ENCODE peak calls at places on chromosomes 5 and 9, in four cellular contexts. One of them, this sample, is unnamed.

GRCh38 chr5:142960309-142960696 is 190.1 kb downstream of the ARHGAP26 start:
- DNase-seq in GM12878: no peak
- DNase-seq in CD4-positive, alpha-beta memory T cell: no peak
- DNase-seq in mesenchymal stem cell: peak
- DNase-seq in this sample: no peak

GRCh38 chr9:21267141-21267540 is 27.3 kb upstream of the IFNA14 start:
- DNase-seq in mesenchymal stem cell: no peak
- DNase-seq in CD4-positive, alpha-beta memory T cell: no peak
- DNase-seq in GM12878: no peak
- DNase-seq in this sample: no peak

GRCh38 chr5:57900356-57900944 is 417.8 kb upstream of the ACTBL2 start:
- DNase-seq in mesenchymal stem cell: no peak
- DNase-seq in CD4-positive, alpha-beta memory T cell: no peak
- DNase-seq in GM12878: no peak
- DNase-seq in this sample: no peak

GRCh38 chr5:78320461-78320860 is 26.0 kb upstream of the AP3B1 start:
- DNase-seq in CD4-positive, alpha-beta memory T cell: peak
- DNase-seq in mesenchymal stem cell: peak
- DNase-seq in GM12878: no peak
- DNase-seq in this sample: peak

GRCh38 chr5:61020415-61020814 is 75.4 kb downstream of the NDUFAF2 start:
- DNase-seq in mesenchymal stem cell: peak
- DNase-seq in GM12878: no peak
- DNase-seq in CD4-positive, alpha-beta memory T cell: no peak
- DNase-seq in this sample: no peak

GRCh38 chr9:71025728-71026127 is 95.7 kb downstream of the TRPM3 start:
- DNase-seq in GM12878: no peak
- DNase-seq in mesenchymal stem cell: no peak
- DNase-seq in CD4-positive, alpha-beta memory T cell: no peak
- DNase-seq in this sample: no peak

GRCh38 chr5:59099995-59100345 is 517.1 kb downstream of the RAB3C start:
- DNase-seq in GM12878: no peak
- DNase-seq in CD4-positive, alpha-beta memory T cell: no peak
- DNase-seq in mesenchymal stem cell: no peak
- DNase-seq in this sample: no peak

GRCh38 chr5:4129523-4129922 is 533.9 kb downstream of the IRX1 start:
- DNase-seq in mesenchymal stem cell: no peak
- DNase-seq in CD4-positive, alpha-beta memory T cell: no peak
- DNase-seq in GM12878: no peak
- DNase-seq in this sample: no peak

GRCh38 chr9:91047993-91048607 is 246.5 kb downstream of the SYK start:
- DNase-seq in GM12878: no peak
- DNase-seq in mesenchymal stem cell: peak
- DNase-seq in CD4-positive, alpha-beta memory T cell: no peak
- DNase-seq in this sample: peak

GRCh38 chr9:97706246-97706645 is 9.1 kb upstream of the XPA start:
- DNase-seq in mesenchymal stem cell: no peak
- DNase-seq in GM12878: no peak
- DNase-seq in CD4-positive, alpha-beta memory T cell: no peak
- DNase-seq in this sample: no peak

GRCh38 chr9:77865385-77865784 is 166.2 kb downstream of the GNAQ start:
- DNase-seq in mesenchymal stem cell: no peak
- DNase-seq in GM12878: no peak
- DNase-seq in CD4-positive, alpha-beta memory T cell: no peak
- DNase-seq in this sample: no peak

GRCh38 chr9:12702160-12702758 is 9.1 kb downstream of the TYRP1 start:
- DNase-seq in CD4-positive, alpha-beta memory T cell: no peak
- DNase-seq in mesenchymal stem cell: peak
- DNase-seq in GM12878: no peak
- DNase-seq in this sample: no peak

GRCh38 chr9:133253268-133253667 is 21.7 kb downstream of the ABO start:
- DNase-seq in GM12878: no peak
- DNase-seq in CD4-positive, alpha-beta memory T cell: no peak
- DNase-seq in mesenchymal stem cell: no peak
- DNase-seq in this sample: peak

GRCh38 chr5:181059297-181060230 is 19.5 kb downstream of the BTNL9 start:
- DNase-seq in mesenchymal stem cell: no peak
- DNase-seq in GM12878: no peak
- DNase-seq in CD4-positive, alpha-beta memory T cell: no peak
- DNase-seq in this sample: peak

GRCh38 chr9:133127340-133127981 is 6.4 kb upstream of the RALGDS start:
- DNase-seq in CD4-positive, alpha-beta memory T cell: peak
- DNase-seq in GM12878: no peak
- DNase-seq in mesenchymal stem cell: no peak
- DNase-seq in this sample: no peak

GRCh38 chr9:123662057-123662776 is 267.7 kb downstream of the DENND1A start:
- DNase-seq in GM12878: peak
- DNase-seq in mesenchymal stem cell: no peak
- DNase-seq in CD4-positive, alpha-beta memory T cell: no peak
- DNase-seq in this sample: no peak

GRCh38 chr5:141875795-141876627 is 2.2 kb downstream of the PCDH1 start:
- DNase-seq in CD4-positive, alpha-beta memory T cell: no peak
- DNase-seq in GM12878: no peak
- DNase-seq in mesenchymal stem cell: no peak
- DNase-seq in this sample: peak

GRCh38 chr9:119412399-119412798 is 43.2 kb upstream of the BRINP1 start:
- DNase-seq in GM12878: no peak
- DNase-seq in mesenchymal stem cell: no peak
- DNase-seq in CD4-positive, alpha-beta memory T cell: no peak
- DNase-seq in this sample: no peak

GRCh38 chr5:81207009-81207408 is 26.1 kb upstream of the CKMT2 start:
- DNase-seq in GM12878: no peak
- DNase-seq in mesenchymal stem cell: no peak
- DNase-seq in CD4-positive, alpha-beta memory T cell: no peak
- DNase-seq in this sample: no peak

GRCh38 chr5:151254533-151254932 is 1.5 kb downstream of the GM2A start:
- DNase-seq in CD4-positive, alpha-beta memory T cell: no peak
- DNase-seq in GM12878: no peak
- DNase-seq in mesenchymal stem cell: no peak
- DNase-seq in this sample: no peak

GRCh38 chr5:168736201-168736940 is 157.2 kb upstream of the PANK3 start:
- DNase-seq in mesenchymal stem cell: no peak
- DNase-seq in GM12878: no peak
- DNase-seq in CD4-positive, alpha-beta memory T cell: no peak
- DNase-seq in this sample: no peak

GRCh38 chr9:114532561-114533237 is 27.4 kb upstream of the WHRN start:
- DNase-seq in CD4-positive, alpha-beta memory T cell: no peak
- DNase-seq in mesenchymal stem cell: no peak
- DNase-seq in GM12878: no peak
- DNase-seq in this sample: no peak

GRCh38 chr9:110926828-110927227 is 111.4 kb downstream of the LPAR1 start:
- DNase-seq in mesenchymal stem cell: no peak
- DNase-seq in GM12878: no peak
- DNase-seq in CD4-positive, alpha-beta memory T cell: no peak
- DNase-seq in this sample: no peak

GRCh38 chr9:124329996-124330714 is 72.4 kb downstream of the NEK6 start:
- DNase-seq in CD4-positive, alpha-beta memory T cell: no peak
- DNase-seq in mesenchymal stem cell: no peak
- DNase-seq in GM12878: no peak
- DNase-seq in this sample: no peak

GRCh38 chr9:106587021-106587420 is 275.9 kb upstream of the ZNF462 start:
- DNase-seq in GM12878: no peak
- DNase-seq in CD4-positive, alpha-beta memory T cell: no peak
- DNase-seq in mesenchymal stem cell: peak
- DNase-seq in this sample: no peak

GRCh38 chr9:13386935-13387667 is 107.6 kb upstream of the MPDZ start:
- DNase-seq in CD4-positive, alpha-beta memory T cell: no peak
- DNase-seq in GM12878: no peak
- DNase-seq in mesenchymal stem cell: peak
- DNase-seq in this sample: peak

GRCh38 chr5:177022386-177023246 is at the start of gene ZNF346:
- DNase-seq in CD4-positive, alpha-beta memory T cell: peak
- DNase-seq in GM12878: peak
- DNase-seq in mesenchymal stem cell: peak
- DNase-seq in this sample: peak

GRCh38 chr9:36665921-36666429 is 93.3 kb downstream of the MELK start:
- DNase-seq in mesenchymal stem cell: peak
- DNase-seq in CD4-positive, alpha-beta memory T cell: no peak
- DNase-seq in GM12878: peak
- DNase-seq in this sample: no peak

GRCh38 chr5:135034963-135035677 is 1.1 kb upstream of the PITX1 start:
- DNase-seq in GM12878: no peak
- DNase-seq in mesenchymal stem cell: no peak
- DNase-seq in CD4-positive, alpha-beta memory T cell: no peak
- DNase-seq in this sample: peak

GRCh38 chr5:59772206-59772605 is 121.3 kb downstream of the PDE4D start:
- DNase-seq in GM12878: no peak
- DNase-seq in mesenchymal stem cell: no peak
- DNase-seq in CD4-positive, alpha-beta memory T cell: no peak
- DNase-seq in this sample: no peak

GRCh38 chr5:142426129-142426641 is 101.4 kb upstream of the SPRY4 start:
- DNase-seq in CD4-positive, alpha-beta memory T cell: peak
- DNase-seq in GM12878: no peak
- DNase-seq in mesenchymal stem cell: peak
- DNase-seq in this sample: peak

GRCh38 chr5:108380531-108381021 is 1.3 kb downstream of the FBXL17 start:
- DNase-seq in mesenchymal stem cell: peak
- DNase-seq in GM12878: peak
- DNase-seq in CD4-positive, alpha-beta memory T cell: peak
- DNase-seq in this sample: peak

DNA sequence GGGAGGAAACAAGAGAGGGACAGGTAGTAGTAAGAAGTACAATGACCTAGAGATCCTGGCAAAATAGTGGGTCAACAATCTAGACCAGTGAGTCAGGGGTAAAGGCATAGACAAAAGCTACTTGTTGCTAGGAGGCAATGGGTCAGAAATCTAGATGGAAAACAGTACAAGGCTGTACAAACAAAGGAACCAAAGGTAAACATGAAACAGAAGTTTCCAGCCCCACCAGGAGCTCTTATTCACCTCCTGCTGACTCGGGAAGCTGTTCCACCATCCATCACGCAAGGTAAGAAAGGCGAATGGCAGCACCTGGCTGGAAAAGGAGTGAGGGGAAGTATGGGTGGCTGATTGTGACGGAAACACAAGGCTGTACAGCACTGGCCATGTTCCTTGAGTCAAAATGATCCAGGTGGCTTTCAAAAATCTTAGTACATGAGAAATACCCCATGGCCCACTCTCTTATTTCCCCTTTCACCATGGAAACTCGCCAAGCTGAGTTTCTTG is 70.5 kb upstream of the RAI14 start:
- DNase-seq in mesenchymal stem cell: peak
- DNase-seq in GM12878: no peak
- DNase-seq in CD4-positive, alpha-beta memory T cell: no peak
- DNase-seq in this sample: no peak
- H3K27ac ChIP-seq in mesenchymal stem cell: peak
- H3K27ac ChIP-seq in GM12878: peak
- H3K27ac ChIP-seq in CD4-positive, alpha-beta memory T cell: no peak
- H3K27ac ChIP-seq in this sample: peak

GRCh38 chr9:98783518-98784226 is 12.7 kb downstream of the ANKS6 start:
- DNase-seq in CD4-positive, alpha-beta memory T cell: no peak
- DNase-seq in GM12878: no peak
- DNase-seq in mesenchymal stem cell: no peak
- DNase-seq in this sample: no peak
- H3K27ac ChIP-seq in CD4-positive, alpha-beta memory T cell: no peak
- H3K27ac ChIP-seq in GM12878: no peak
- H3K27ac ChIP-seq in mesenchymal stem cell: no peak
- H3K27ac ChIP-seq in this sample: no peak

DNA sequence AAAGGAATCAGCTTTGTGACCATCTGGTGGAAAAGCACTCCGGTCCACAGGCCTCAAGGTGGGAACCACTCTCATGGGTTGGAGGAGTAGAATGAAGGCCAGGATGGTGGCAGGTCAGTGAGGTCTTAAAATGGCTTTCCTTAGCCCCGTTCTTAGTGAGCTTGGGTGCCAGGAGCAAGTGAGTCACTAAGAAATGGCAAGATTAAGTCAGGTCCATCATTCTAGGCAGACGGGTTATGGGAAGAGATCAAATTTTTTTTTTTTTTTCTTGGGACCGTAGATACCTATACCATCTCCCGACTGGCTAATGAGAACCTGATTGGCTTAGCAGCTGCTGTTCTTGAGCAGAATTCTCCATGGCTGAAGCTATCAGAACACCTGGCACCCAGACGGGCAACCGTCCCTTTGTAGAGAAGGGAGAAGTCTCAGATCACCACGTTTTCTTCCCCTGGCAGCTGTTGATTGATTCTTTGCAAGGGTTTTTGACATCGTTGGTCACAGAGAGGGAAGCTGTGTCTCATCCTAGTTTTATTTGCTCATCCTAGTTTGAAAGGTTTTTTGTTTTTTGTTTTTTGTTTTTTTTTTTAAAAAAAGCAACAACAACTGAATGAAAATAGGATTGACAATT is 78.5 kb downstream of the AOPEP start:
- DNase-seq in GM12878: no peak
- DNase-seq in CD4-positive, alpha-beta memory T cell: no peak
- DNase-seq in mesenchymal stem cell: no peak
- DNase-seq in this sample: no peak
- H3K27ac ChIP-seq in GM12878: peak
- H3K27ac ChIP-seq in CD4-positive, alpha-beta memory T cell: no peak
- H3K27ac ChIP-seq in mesenchymal stem cell: no peak
- H3K27ac ChIP-seq in this sample: peak

GRCh38 chr5:140040358-140040757 is 2.7 kb downstream of the NRG2 start:
- DNase-seq in mesenchymal stem cell: no peak
- DNase-seq in GM12878: no peak
- DNase-seq in CD4-positive, alpha-beta memory T cell: no peak
- DNase-seq in this sample: no peak

GRCh38 chr5:140042551-140043507 is at the start of gene NRG2:
- DNase-seq in CD4-positive, alpha-beta memory T cell: peak
- DNase-seq in mesenchymal stem cell: peak
- DNase-seq in GM12878: no peak
- DNase-seq in this sample: peak

GRCh38 chr5:140043508-140043872 is 391 bp upstream of the NRG2 start:
- DNase-seq in mesenchymal stem cell: no peak
- DNase-seq in CD4-positive, alpha-beta memory T cell: peak
- DNase-seq in GM12878: no peak
- DNase-seq in this sample: no peak

GRCh38 chr5:140041099-140041491 is 2.0 kb downstream of the NRG2 start:
- DNase-seq in mesenchymal stem cell: no peak
- DNase-seq in GM12878: no peak
- DNase-seq in CD4-positive, alpha-beta memory T cell: no peak
- DNase-seq in this sample: peak

DNA sequence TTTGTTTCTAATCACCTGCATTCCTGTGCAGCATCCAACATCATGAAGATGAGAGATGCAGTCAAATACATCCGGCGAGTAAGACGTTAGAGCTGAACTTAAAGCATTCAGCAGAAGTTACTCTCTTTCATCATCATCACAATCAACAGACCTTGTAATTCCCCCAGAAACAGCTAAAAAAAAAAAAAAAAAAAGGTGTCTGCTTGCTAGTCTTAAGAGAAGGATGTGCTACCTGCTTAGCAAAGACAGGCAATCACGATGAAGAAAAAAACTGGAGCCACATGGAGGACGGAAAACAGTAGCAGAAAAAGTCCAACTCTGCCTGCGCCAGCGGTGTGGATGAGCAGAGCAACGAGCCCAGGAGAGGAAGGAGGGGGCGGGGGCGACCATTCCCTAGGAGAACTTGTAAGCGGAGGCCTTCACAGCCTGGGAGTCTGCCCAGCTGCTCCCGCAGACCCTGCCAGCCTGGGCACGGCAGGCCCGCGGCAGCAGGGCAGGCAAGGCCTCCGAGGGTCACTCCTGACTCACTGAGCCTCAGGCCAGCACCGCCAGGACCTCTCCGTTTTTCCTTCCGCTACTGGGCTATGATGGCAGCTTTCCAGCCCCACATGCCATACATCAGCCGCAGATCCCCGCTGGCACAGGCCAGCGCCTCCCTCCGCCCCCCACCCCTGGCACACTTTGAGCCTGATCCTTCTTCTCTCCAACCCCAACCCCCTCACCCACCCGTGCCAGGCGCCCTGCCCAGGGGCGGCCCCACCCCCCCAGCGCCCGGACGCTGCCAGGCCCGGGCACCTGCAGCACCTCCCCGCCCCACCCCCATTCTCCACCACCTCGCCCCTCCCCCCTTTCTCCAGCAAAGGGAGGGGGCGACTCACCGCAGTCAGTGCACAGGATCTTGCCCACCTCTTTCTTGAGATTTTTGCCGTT is 1.3 kb downstream of the NRG2 start:
- DNase-seq in CD4-positive, alpha-beta memory T cell: peak
- DNase-seq in GM12878: peak
- DNase-seq in mesenchymal stem cell: peak
- DNase-seq in this sample: peak
- H3K27ac ChIP-seq in CD4-positive, alpha-beta memory T cell: no peak
- H3K27ac ChIP-seq in GM12878: peak
- H3K27ac ChIP-seq in mesenchymal stem cell: no peak
- H3K27ac ChIP-seq in this sample: peak